ENCODE peak calls at places on chromosomes 6 and 20, in four cellular contexts. A is bronchial epithelial cell, Y is GM23338, L is PC-9. V is an unnamed sample.

GRCh38 chr6:16238658-16239089 is 287 bp downstream of the GMPR start:
- DNase-seq in L (no peak), Y (peak; percentile 60), A (no peak), V (no peak)

GRCh38 chr20:16904751-16905150 is 156.6 kb downstream of the OTOR start:
- DNase-seq in A (no peak), L (no peak), Y (peak; percentile 6), V (no peak)

GRCh38 chr20:24350923-24351368 is 118.5 kb upstream of the SYNDIG1 start:
- DNase-seq in Y (no peak), L (no peak), A (no peak), V (peak; percentile 57)

GRCh38 chr6:44247338-44248302 is 719 bp downstream of the HSP90AB1 start:
- DNase-seq in Y (peak; percentile 62), L (peak; percentile 48), A (no peak), V (peak; percentile 49)

GRCh38 chr6:15066433-15067337 is 179.2 kb upstream of the JARID2 start:
- DNase-seq in L (no peak), A (peak; percentile 98), Y (no peak), V (peak; percentile 96)

GRCh38 chr20:1820137-1821074 is 74.8 kb upstream of the SIRPA start:
- DNase-seq in L (no peak), Y (no peak), A (peak; percentile 74), V (peak; percentile 88)

GRCh38 chr20:12112665-12113064 is 195.0 kb downstream of the BTBD3 start:
- DNase-seq in Y (no peak), L (no peak), A (no peak), V (no peak)

GRCh38 chr6:87139236-87139635 is 16.1 kb upstream of the ZNF292 start:
- DNase-seq in Y (peak; percentile 83), L (no peak), A (peak; percentile 55), V (peak; percentile 68)

GRCh38 chr20:9160760-9161159 is 91.9 kb downstream of the PLCB4 start:
- DNase-seq in Y (no peak), A (no peak), L (no peak), V (peak; percentile 36)

GRCh38 chr6:104573372-104573771 is 286.3 kb downstream of the HACE1 start:
- DNase-seq in Y (no peak), L (no peak), A (no peak), V (no peak)

GRCh38 chr6:5087389-5087788 is 2.2 kb downstream of the PPP1R3G start:
- DNase-seq in L (no peak), A (no peak), Y (peak; percentile 55), V (no peak)

GRCh38 chr6:80217799-80218198 is 111.3 kb downstream of the BCKDHB start:
- DNase-seq in L (no peak), A (no peak), Y (no peak), V (peak; percentile 54)

GRCh38 chr6:27864906-27865883 is 47.0 kb downstream of the OR2B2 start:
- DNase-seq in L (peak; percentile 80), Y (peak; percentile 97), A (peak; percentile 98), V (peak; percentile 99)

GRCh38 chr20:37733416-37733815 is 39.6 kb downstream of the CTNNBL1 start:
- DNase-seq in Y (no peak), L (no peak), A (no peak), V (no peak)

GRCh38 chr20:19566226-19566960 is 191.7 kb upstream of the RIN2 start:
- DNase-seq in L (no peak), A (no peak), Y (no peak), V (peak; percentile 7)

GRCh38 chr6:112311950-112312547 is 35.1 kb upstream of the RFPL4B start:
- DNase-seq in Y (peak; percentile 59), A (peak; percentile 13), L (peak; percentile 54), V (peak; percentile 57)

GRCh38 chr20:35617397-35618031 is 1.9 kb downstream of the SPAG4 start:
- DNase-seq in A (peak; percentile 68), L (peak; percentile 79), Y (peak; percentile 88), V (peak; percentile 58)

GRCh38 chr6:39425346-39426056 is 103.0 kb upstream of the KCNK16 start:
- DNase-seq in L (no peak), Y (no peak), A (no peak), V (no peak)

GRCh38 chr20:25022680-25023079 is 30.1 kb upstream of the APMAP start:
- DNase-seq in A (peak; percentile 87), Y (no peak), L (peak; percentile 80), V (no peak)

GRCh38 chr20:42340358-42340757 is 722.2 kb upstream of the CHD6 start:
- DNase-seq in Y (no peak), L (no peak), A (no peak), V (no peak)

GRCh38 chr20:63533871-63534393 is 3.2 kb downstream of the PTK6 start:
- DNase-seq in L (peak; percentile 67), Y (no peak), A (peak; percentile 64), V (no peak)

GRCh38 chr6:79672631-79673065 is 41.5 kb downstream of the SH3BGRL2 start:
- DNase-seq in L (peak; percentile 48), A (peak; percentile 56), Y (peak; percentile 66), V (peak; percentile 49)

GRCh38 chr20:23047738-23048214 is 1.7 kb downstream of the THBD start:
- DNase-seq in Y (peak; percentile 12), A (no peak), L (no peak), V (no peak)

GRCh38 chr6:83914953-83915352 is 55.5 kb downstream of the CYB5R4 start:
- DNase-seq in Y (no peak), L (no peak), A (no peak), V (no peak)

GRCh38 chr6:148523051-148523450 is 180.4 kb downstream of the SASH1 start:
- DNase-seq in Y (no peak), A (peak; percentile 35), L (no peak), V (peak; percentile 92)

GRCh38 chr6:143339223-143339622 is 111.3 kb downstream of the ADAT2 start:
- DNase-seq in A (peak; percentile 94), L (no peak), Y (no peak), V (no peak)

GRCh38 chr20:50294164-50295088 is 103.8 kb downstream of the CEBPB start:
- DNase-seq in Y (no peak), L (no peak), A (no peak), V (no peak)

GRCh38 chr6:166784691-166785090 is 157.6 kb upstream of the RPS6KA2 start:
- DNase-seq in Y (no peak), L (no peak), A (peak; percentile 31), V (peak; percentile 43)

GRCh38 chr6:166782541-166782940 is 155.5 kb upstream of the RPS6KA2 start:
- DNase-seq in A (no peak), Y (no peak), L (no peak), V (no peak)

GRCh38 chr6:166785131-166785530 is 158.1 kb upstream of the RPS6KA2 start:
- DNase-seq in L (no peak), A (no peak), Y (no peak), V (no peak)

GRCh38 chr6:166781331-166781730 is 154.3 kb upstream of the RPS6KA2 start:
- DNase-seq in Y (no peak), A (no peak), L (no peak), V (no peak)

DNA sequence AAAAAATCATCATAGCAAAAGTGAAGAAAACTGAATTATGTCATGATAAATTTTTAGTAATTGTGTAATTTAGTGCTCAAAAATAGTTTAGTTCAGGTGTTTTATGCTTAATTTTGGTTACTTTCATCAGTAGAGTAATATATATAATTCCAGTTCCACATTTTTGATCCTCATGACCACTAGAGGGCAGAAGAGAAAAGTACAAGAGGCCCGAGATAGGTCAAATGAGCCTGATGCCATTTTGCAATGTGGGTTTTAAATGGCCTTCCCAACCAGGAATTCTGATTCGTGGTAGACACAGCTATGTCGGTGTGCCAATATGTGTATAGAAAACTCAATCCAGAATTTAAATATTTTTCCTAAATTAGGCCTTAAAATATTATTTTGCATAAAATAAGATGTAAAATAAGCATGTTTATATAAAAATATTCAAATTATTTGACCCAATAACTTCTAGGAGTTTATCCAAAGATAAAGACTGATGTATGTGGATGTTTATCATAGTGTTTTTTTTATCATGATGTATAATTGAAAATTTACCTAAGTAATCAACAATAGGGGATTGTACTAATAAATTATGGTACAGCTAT is 159.7 kb upstream of the RPS6KA2 start:
- DNase-seq in Y (peak; percentile 85), L (peak; percentile 42), A (peak; percentile 63), V (peak; percentile 76)
- TF ChIP-seq CTCF in Y (peak; percentile 93), L (peak; percentile 84), A (peak; percentile 41), V (peak; percentile 68)

DNA sequence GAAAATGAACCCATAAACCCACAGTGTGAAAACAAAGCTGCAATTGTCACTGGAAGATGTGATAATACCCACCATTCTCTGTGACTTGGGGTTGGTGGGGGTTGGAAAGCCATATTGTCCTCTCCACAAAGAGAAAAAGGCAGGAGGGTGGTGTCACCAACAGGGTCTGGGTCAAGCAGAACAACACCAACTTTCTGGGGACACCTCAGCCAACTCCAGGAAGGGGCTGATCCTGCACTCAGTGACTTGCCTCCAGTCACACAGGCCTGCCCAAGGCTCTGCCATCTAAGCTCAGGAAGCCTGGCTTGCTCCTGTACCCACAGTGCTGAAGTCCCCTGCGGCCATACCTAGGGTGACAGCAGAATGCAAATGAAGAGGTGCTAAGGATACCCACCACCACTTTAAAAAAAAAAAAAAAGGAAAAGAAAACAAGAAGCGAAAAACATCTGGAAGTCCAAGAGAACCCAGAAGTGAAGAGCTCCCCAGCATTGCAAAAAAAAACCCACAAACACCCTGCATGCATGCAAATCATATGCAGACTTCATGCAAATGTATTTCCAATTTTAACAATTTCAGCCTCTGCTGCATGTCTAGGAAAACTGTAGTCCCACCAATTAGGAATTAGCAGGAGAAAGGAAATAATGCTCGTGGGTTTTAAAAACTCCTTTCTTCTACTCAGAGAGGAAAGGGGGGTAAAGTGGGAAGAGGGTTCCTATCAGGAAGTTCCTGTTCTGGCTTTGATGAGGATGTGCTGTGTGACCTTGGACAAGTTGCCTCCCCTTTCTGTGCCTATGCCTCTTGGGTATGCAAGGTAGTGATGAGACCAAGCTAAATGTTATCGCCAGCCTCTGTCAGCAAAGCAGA is 110.5 kb downstream of the PREX1 start:
- DNase-seq in L (no peak), A (no peak), Y (no peak), V (no peak)
- H3K4me3 ChIP-seq in L (no peak overlapping the region), A (no peak overlapping the region), Y (no peak overlapping the region), V (no peak overlapping the region)

GRCh38 chr6:56370127-56370540 is 122.8 kb upstream of the COL21A1 start:
- DNase-seq in A (peak; percentile 88), L (peak; percentile 66), Y (peak; percentile 79), V (peak; percentile 83)
- TF ChIP-seq CTCF in A (peak; percentile 86), L (peak; percentile 46), Y (peak; percentile 50), V (peak; percentile 96)

DNA sequence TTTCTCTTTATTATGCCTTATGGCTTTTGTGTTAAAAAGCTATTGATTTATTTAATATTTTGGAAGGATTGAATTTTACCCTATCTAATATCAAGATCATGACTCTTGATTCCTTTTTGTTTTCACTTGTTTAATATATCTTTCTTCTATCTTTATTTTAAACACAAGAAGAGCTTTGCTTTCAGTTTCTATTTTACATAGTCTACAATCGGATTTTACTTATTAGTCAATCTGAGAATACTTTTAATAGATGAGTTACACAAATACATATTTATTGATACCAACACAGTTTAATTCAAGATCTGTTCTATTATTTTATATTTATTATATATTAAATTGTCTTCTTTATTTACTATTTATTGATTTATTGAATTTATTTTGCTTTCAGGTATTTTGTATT is 218.8 kb downstream of the ESR1 start:
- DNase-seq in A (no peak), Y (no peak), L (no peak), V (no peak)
- H3K4me3 ChIP-seq in A (no peak overlapping the region), Y (no peak overlapping the region), L (no peak overlapping the region), V (no peak overlapping the region)